ENCODE peak calls at places on chromosomes 11 and 22, in four cellular contexts. L is mesendoderm, V is IMR-90, R is neuronal stem cell. T is an unnamed sample.

GRCh38 chr11:726278-726915 is 20.4 kb downstream of the EPS8L2 start:
- DNase-seq in R (no peak), L (peak), V (peak), T (no peak)

GRCh38 chr22:50016988-50017700 is 4.6 kb upstream of the IL17REL start:
- DNase-seq in L (no peak), R (no peak), V (no peak), T (no peak)

GRCh38 chr22:29224121-29224858 is 18.6 kb downstream of the EMID1 start:
- DNase-seq in V (no peak), L (no peak), R (no peak), T (no peak)

GRCh38 chr22:50303848-50304527 is 3.5 kb downstream of the PLXNB2 start:
- DNase-seq in L (peak), V (no peak), R (no peak), T (no peak)

GRCh38 chr11:126190792-126191191 is 20.7 kb downstream of the RPUSD4 start:
- DNase-seq in R (no peak), V (no peak), L (no peak), T (no peak)

GRCh38 chr22:38989461-38989860 is 7.3 kb downstream of the APOBEC3B start:
- DNase-seq in R (no peak), V (no peak), L (no peak), T (no peak)

GRCh38 chr11:38824573-38824972 is 2226.5 kb upstream of the RAG2 start:
- DNase-seq in V (peak), R (no peak), L (peak), T (peak)

GRCh38 chr11:12832828-12833227 is 158.6 kb downstream of the TEAD1 start:
- DNase-seq in V (no peak), L (no peak), R (no peak), T (no peak)

GRCh38 chr11:18429349-18429748 is 17.2 kb downstream of the LDHC start:
- DNase-seq in L (no peak), V (no peak), R (no peak), T (no peak)

GRCh38 chr11:64267207-64267945 is 16.0 kb downstream of the PLCB3 start:
- DNase-seq in L (no peak), R (no peak), V (no peak), T (no peak)

GRCh38 chr11:70692131-70692530 is 293.8 kb downstream of the CTTN start:
- DNase-seq in R (no peak), V (no peak), L (no peak), T (no peak)

GRCh38 chr22:37319469-37319868 is 37.2 kb downstream of the CYTH4 start:
- DNase-seq in V (no peak), L (no peak), R (no peak), T (no peak)

GRCh38 chr11:61695917-61696316 is 15.7 kb downstream of the DAGLA start:
- DNase-seq in R (no peak), V (peak), L (peak), T (peak)

GRCh38 chr11:117171648-117172051 is 6.9 kb upstream of the SIDT2 start:
- DNase-seq in V (peak), R (no peak), L (peak), T (peak)

GRCh38 chr11:94129505-94130335 is 1.1 kb downstream of the PANX1 start:
- DNase-seq in R (no peak), L (no peak), V (peak), T (peak)

GRCh38 chr22:42949159-42949558 is 65.8 kb downstream of the PACSIN2 start:
- DNase-seq in V (peak), L (peak), R (no peak), T (no peak)

GRCh38 chr11:68418671-68419070 is 41.9 kb upstream of the PPP6R3 start:
- DNase-seq in V (no peak), L (no peak), R (no peak), T (no peak)

GRCh38 chr11:32109138-32109537 is 18.3 kb downstream of the RCN1 start:
- DNase-seq in V (peak), L (no peak), R (no peak), T (peak)

GRCh38 chr11:131977231-131977630 is 606.8 kb downstream of the NTM start:
- DNase-seq in V (peak), R (no peak), L (peak), T (peak)

GRCh38 chr11:32052218-32052617 is 38.7 kb upstream of the RCN1 start:
- DNase-seq in R (peak), L (peak), V (peak), T (peak)

GRCh38 chr11:88179141-88179540 is 3.9 kb upstream of the RAB38 start:
- DNase-seq in R (no peak), V (peak), L (no peak), T (peak)

GRCh38 chr22:49976439-49977175 is 16.0 kb downstream of the PIM3 start:
- DNase-seq in L (no peak), R (no peak), V (no peak), T (no peak)

GRCh38 chr11:122095950-122096942 is 19.8 kb downstream of the BLID start:
- DNase-seq in V (peak), L (no peak), R (no peak), T (peak)

GRCh38 chr11:86475027-86475426 is 100.3 kb downstream of the CCDC81 start:
- DNase-seq in R (no peak), L (no peak), V (no peak), T (no peak)

GRCh38 chr11:88538088-88538487 is 200.6 kb upstream of the CTSC start:
- DNase-seq in V (peak), R (no peak), L (no peak), T (peak)

GRCh38 chr11:40877256-40877655 is 582.2 kb downstream of the LRRC4C start:
- DNase-seq in L (peak), V (no peak), R (no peak), T (no peak)

GRCh38 chr11:128695539-128696221 is 1.8 kb downstream of the FLI1 start:
- DNase-seq in V (no peak), L (no peak), R (no peak), T (peak)

GRCh38 chr11:78453140-78453935 is 35.7 kb upstream of the GAB2 start:
- DNase-seq in V (peak), R (no peak), L (no peak), T (no peak)

GRCh38 chr11:113090716-113091577 is 129.7 kb downstream of the NCAM1 start:
- DNase-seq in R (no peak), V (no peak), L (no peak), T (no peak)

GRCh38 chr11:19958218-19958617 is 202.1 kb downstream of the DBX1 start:
- DNase-seq in L (no peak), R (no peak), V (no peak), T (no peak)

GRCh38 chr22:37193629-37194191 is 5.7 kb upstream of the C1QTNF6 start:
- DNase-seq in V (peak), L (no peak), R (no peak), T (peak)

GRCh38 chr11:44852159-44852707 is 98.5 kb downstream of the TP53I11 start:
- DNase-seq in R (no peak), L (no peak), V (peak), T (no peak)

GRCh38 chr11:29934115-29934638 is 82.7 kb downstream of the KCNA4 start:
- DNase-seq in L (no peak), R (no peak), V (no peak), T (no peak)

GRCh38 chr11:130587658-130588057 is 139.2 kb downstream of the ADAMTS15 start:
- DNase-seq in L (no peak), R (no peak), V (no peak), T (no peak)
- H2AK5ac ChIP-seq in L (no peak), R (no peak), V (no peak), T (no peak)

DNA sequence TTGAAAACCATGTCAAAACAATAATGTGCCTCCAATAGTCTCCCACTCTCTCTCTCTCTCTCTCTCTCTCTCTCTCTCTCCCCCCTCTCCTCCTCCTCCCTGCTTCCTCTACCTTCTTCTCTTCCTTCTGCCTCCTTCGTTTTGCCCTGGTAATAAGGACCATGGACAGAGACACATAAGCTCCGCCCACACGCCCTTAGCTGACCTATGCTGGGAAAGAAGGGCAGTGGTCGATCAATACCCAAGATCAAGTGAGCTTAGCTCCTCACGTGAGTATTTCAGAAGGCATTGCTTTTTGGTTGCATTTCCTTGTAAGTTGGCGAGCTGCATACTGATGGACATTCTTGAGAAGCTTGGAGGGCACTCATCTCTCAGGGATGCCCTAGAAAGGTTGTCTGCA is 194.8 kb downstream of the MIAT start:
- DNase-seq in R (peak), L (peak), V (no peak), T (no peak)
- H3K23ac ChIP-seq in R (no peak), L (no peak), V (no peak), T (no peak)

GRCh38 chr11:4636136-4636535 is 1.1 kb upstream of the OR51D1 start:
- DNase-seq in R (no peak), V (no peak), L (no peak), T (no peak)
- H2BK15ac ChIP-seq in R (no peak), V (no peak), L (no peak), T (no peak)

GRCh38 chr11:118201966-118202365 is 22.8 kb downstream of the JAML start:
- DNase-seq in R (no peak), V (no peak), L (no peak), T (no peak)
- H2AK5ac ChIP-seq in R (no peak), V (no peak), L (no peak), T (no peak)